ENCODE peak calls at places on chromosome 9, in nine cellular contexts. E is GM23248; J is stimulated activated CD4-positive, alpha-beta T cell treated with anti-CD3 and anti-CD28 coated beads, TNF-alpha, amount 100 ng/mL, for 1 hour; B is NCI-H1092 treated with DMSO at 0.1 percent for 48 hours; Z is CD4-positive, alpha-beta T cell; A is fibroblast of lung; F is KBM-7; P is activated T-cell treated with anti-CD3 and anti-CD28 coated beads for 24 hours; Q is mucosa of gallbladder. M is an unnamed sample.

GRCh38 chr9:137113385-137114159 is 961 bp downstream of the DPP7 start:
- DNase-seq in E (peak), J (no peak), B (no peak), Z (peak), A (no peak), F (no peak), P (no peak), Q (no peak), M (no peak)

GRCh38 chr9:18393340-18394130 is 80.4 kb upstream of the ADAMTSL1 start:
- DNase-seq in E (peak), J (no peak), B (peak), Z (no peak), A (peak), F (peak), P (no peak), Q (peak), M (peak)

GRCh38 chr9:28409919-28410318 is 836.6 kb upstream of the C9orf72 start:
- DNase-seq in E (no peak), J (no peak), B (no peak), Z (no peak), A (no peak), F (no peak), P (no peak), Q (no peak), M (no peak)

GRCh38 chr9:5292141-5292540 is 12.4 kb downstream of the RLN2 start:
- DNase-seq in E (no peak), J (no peak), B (no peak), Z (no peak), A (no peak), F (no peak), P (no peak), Q (no peak), M (no peak)

GRCh38 chr9:77575785-77576184 is 72.3 kb downstream of the GNA14 start:
- DNase-seq in E (peak), J (no peak), B (no peak), Z (no peak), A (peak), F (peak), P (no peak), Q (no peak), M (no peak)

GRCh38 chr9:106896695-106897094 is 33.7 kb downstream of the ZNF462 start:
- DNase-seq in E (no peak), J (no peak), B (no peak), Z (no peak), A (no peak), F (no peak), P (no peak), Q (no peak), M (no peak)

GRCh38 chr9:94165592-94166236 is 81.5 kb downstream of the PTPDC1 start:
- DNase-seq in E (peak), J (peak), B (peak), Z (peak), A (peak), F (peak), P (peak), Q (peak), M (peak)

GRCh38 chr9:86239053-86239770 is 20.2 kb downstream of the C9orf153 start:
- DNase-seq in E (peak), J (no peak), B (peak), Z (no peak), A (peak), F (peak), P (no peak), Q (no peak), M (no peak)

GRCh38 chr9:5976668-5977397 is 38.6 kb downstream of the RANBP6 start:
- DNase-seq in E (no peak), J (no peak), B (no peak), Z (no peak), A (peak), F (peak), P (no peak), Q (no peak), M (no peak)

GRCh38 chr9:114315723-114316363 is 7.1 kb upstream of the ORM1 start:
- DNase-seq in E (no peak), J (no peak), B (no peak), Z (no peak), A (no peak), F (no peak), P (no peak), Q (no peak), M (no peak)

GRCh38 chr9:94086961-94087360 is 2.7 kb downstream of the PTPDC1 start:
- DNase-seq in E (no peak), J (no peak), B (no peak), Z (no peak), A (peak), F (no peak), P (no peak), Q (no peak), M (no peak)

GRCh38 chr9:18499987-18500386 is 26.0 kb downstream of the ADAMTSL1 start:
- DNase-seq in E (no peak), J (no peak), B (peak), Z (no peak), A (no peak), F (no peak), P (no peak), Q (no peak), M (no peak)

GRCh38 chr9:3332802-3333201 is 193.0 kb downstream of the RFX3 start:
- DNase-seq in E (no peak), J (no peak), B (no peak), Z (no peak), A (no peak), F (no peak), P (no peak), Q (no peak), M (no peak)

GRCh38 chr9:99870126-99870525 is 36.3 kb upstream of the STX17 start:
- DNase-seq in E (peak), J (no peak), B (no peak), Z (no peak), A (no peak), F (no peak), P (no peak), Q (no peak), M (no peak)

GRCh38 chr9:135604437-135605237 is 34.7 kb downstream of the GLT6D1 start:
- DNase-seq in E (no peak), J (no peak), B (no peak), Z (no peak), A (no peak), F (no peak), P (no peak), Q (no peak), M (no peak)

M was measured in NCI-H1694.